ENCODE peak calls at places on chromosomes 11 and 22, in six cellular contexts. H is Calu3, D is Ammon's horn, C is ovary, I is neural progenitor cell, B is activated gamma-delta T cell. A is an unnamed sample.

GRCh38 chr11:106156290-106156937 is 79.0 kb downstream of the AASDHPPT start:
- DNase-seq in H (peak), D (peak), C (peak), I (peak), B (no peak), A (peak)

GRCh38 chr22:46084943-46085830 is 65.1 kb upstream of the PPARA start:
- DNase-seq in H (peak), D (peak), C (peak), I (no peak), B (no peak), A (no peak)

GRCh38 chr11:35144103-35144741 is 5.3 kb downstream of the CD44 start:
- DNase-seq in H (peak), D (no peak), C (no peak), I (no peak), B (no peak), A (no peak)

GRCh38 chr22:47309476-47309875 is 547.0 kb downstream of the TBC1D22A start:
- DNase-seq in H (no peak), D (no peak), C (no peak), I (no peak), B (no peak), A (no peak)

GRCh38 chr22:30701872-30702271 is 7.2 kb downstream of the OSBP2 start:
- DNase-seq in H (no peak), D (peak), C (no peak), I (no peak), B (no peak), A (no peak)

GRCh38 chr11:113991718-113992458 is 17.0 kb downstream of the HTR3A start:
- DNase-seq in H (no peak), D (peak), C (no peak), I (no peak), B (no peak), A (peak)

GRCh38 chr11:2777396-2777795 is 77.6 kb upstream of the KCNQ1OT1 start:
- DNase-seq in H (peak), D (no peak), C (peak), I (no peak), B (no peak), A (no peak)

GRCh38 chr22:36332623-36333331 is 55.0 kb downstream of the MYH9 start:
- DNase-seq in H (peak), D (no peak), C (no peak), I (no peak), B (no peak), A (peak)

GRCh38 chr11:77075425-77075905 is 8.7 kb downstream of the CAPN5 start:
- DNase-seq in H (peak), D (no peak), C (no peak), I (no peak), B (no peak), A (peak)

GRCh38 chr11:26780686-26781085 is 58.8 kb upstream of the SLC5A12 start:
- DNase-seq in H (no peak), D (no peak), C (no peak), I (no peak), B (no peak), A (no peak)

GRCh38 chr11:124978316-124978715 is 24.3 kb downstream of the CCDC15 start:
- DNase-seq in H (no peak), D (no peak), C (no peak), I (no peak), B (no peak), A (no peak)

GRCh38 chr11:17291710-17292109 is 15.2 kb downstream of the NUCB2 start:
- DNase-seq in H (no peak), D (no peak), C (no peak), I (no peak), B (no peak), A (no peak)

GRCh38 chr22:23404689-23405365 is 175.3 kb downstream of the IGLL1 start:
- DNase-seq in H (no peak), D (no peak), C (no peak), I (peak), B (no peak), A (no peak)

GRCh38 chr11:57668467-57668890 is 565 bp downstream of the ZDHHC5 start:
- DNase-seq in H (no peak), D (peak), C (no peak), I (no peak), B (no peak), A (peak)

GRCh38 chr11:29645373-29645772 is 371.5 kb downstream of the KCNA4 start:
- DNase-seq in H (no peak), D (no peak), C (no peak), I (no peak), B (no peak), A (no peak)

GRCh38 chr22:50694099-50694498 is 21.5 kb downstream of the SHANK3 start:
- DNase-seq in H (no peak), D (no peak), C (peak), I (no peak), B (no peak), A (no peak)

GRCh38 chr22:41238570-41239442 is 1.9 kb downstream of the CHADL start:
- DNase-seq in H (no peak), D (no peak), C (no peak), I (no peak), B (no peak), A (no peak)

GRCh38 chr22:47837703-47838102 is 1075.3 kb downstream of the TBC1D22A start:
- DNase-seq in H (peak), D (no peak), C (no peak), I (peak), B (no peak), A (peak)

GRCh38 chr11:8296872-8297271 is 33.2 kb upstream of the LMO1 start:
- DNase-seq in H (no peak), D (no peak), C (no peak), I (peak), B (no peak), A (no peak)

GRCh38 chr11:96228472-96228871 is 114.5 kb downstream of the MAML2 start:
- DNase-seq in H (peak), D (no peak), C (peak), I (no peak), B (no peak), A (no peak)

GRCh38 chr22:47278655-47279054 is 516.2 kb downstream of the TBC1D22A start:
- DNase-seq in H (no peak), D (no peak), C (no peak), I (no peak), B (no peak), A (no peak)

GRCh38 chr22:34380532-34380931 is 460.3 kb upstream of the LARGE1 start:
- DNase-seq in H (no peak), D (no peak), C (no peak), I (no peak), B (no peak), A (no peak)

GRCh38 chr11:59962103-59962474 is 1.7 kb upstream of the OOSP4A start:
- DNase-seq in H (no peak), D (no peak), C (no peak), I (no peak), B (no peak), A (no peak)

GRCh38 chr11:73705053-73705452 is 55.8 kb downstream of the RAB6A start:
- DNase-seq in H (no peak), D (no peak), C (no peak), I (no peak), B (no peak), A (no peak)

GRCh38 chr11:119130662-119131061 is 9.3 kb downstream of the HINFP start:
- DNase-seq in H (no peak), D (no peak), C (no peak), I (no peak), B (no peak), A (no peak)